ENCODE peak calls at places on chromosomes 13 and 19, in four cellular contexts. I is esophagus squamous epithelium, P is body of pancreas, V is upper lobe of right lung. U is an unnamed sample.

GRCh38 chr13:75347925-75348324 is 134.0 kb downstream of the TBC1D4 start:
- DNase-seq in I (no peak), P (no peak), V (no peak), U (no peak)

GRCh38 chr13:106507560-106508274 is 27.7 kb downstream of the EFNB2 start:
- DNase-seq in I (no peak), P (no peak), V (no peak), U (no peak)

GRCh38 chr13:25732146-25732865 is 319.5 kb downstream of the SHISA2 start:
- DNase-seq in I (no peak), P (no peak), V (no peak), U (no peak)

GRCh38 chr19:41588497-41589209 is 12.7 kb downstream of the CEACAM21 start:
- DNase-seq in I (no peak), P (peak; percentile 39), V (no peak), U (no peak)

GRCh38 chr19:29680447-29680846 is 15.2 kb downstream of the PLEKHF1 start:
- DNase-seq in I (peak; percentile 35), P (no peak), V (peak; percentile 77), U (peak; percentile 81)

GRCh38 chr19:6521718-6522646 is 8.8 kb upstream of the TNFSF9 start:
- DNase-seq in I (no peak), P (no peak), V (no peak), U (peak; percentile 61)

GRCh38 chr13:80199585-80200292 is 141.2 kb downstream of the SPRY2 start:
- DNase-seq in I (no peak), P (no peak), V (no peak), U (no peak)

GRCh38 chr13:46113596-46113995 is 8.8 kb upstream of the CPB2 start:
- DNase-seq in I (no peak), P (no peak), V (no peak), U (no peak)

GRCh38 chr13:38607136-38607535 is 79.7 kb upstream of the FREM2 start:
- DNase-seq in I (no peak), P (no peak), V (no peak), U (no peak)

GRCh38 chr13:64371045-64371444 is 2859.1 kb downstream of the PCDH9 start:
- DNase-seq in I (no peak), P (no peak), V (no peak), U (no peak)

GRCh38 chr13:73505487-73505886 is 446.7 kb downstream of the KLF5 start:
- DNase-seq in I (no peak), P (no peak), V (no peak), U (no peak)

GRCh38 chr13:51632643-51633357 is 48.5 kb downstream of the WDFY2 start:
- DNase-seq in I (no peak), P (peak; percentile 39), V (no peak), U (no peak)

GRCh38 chr19:45161715-45162463 is 1.1 kb upstream of the NKPD1 start:
- DNase-seq in I (no peak), P (peak; percentile 49), V (no peak), U (no peak)

GRCh38 chr19:44808463-44809371 is at the start of gene BCAM:
- DNase-seq in I (no peak), P (peak; percentile 92), V (peak; percentile 91), U (peak; percentile 95)

GRCh38 chr13:51041126-51041525 is 69.9 kb downstream of the C13orf42 start:
- DNase-seq in I (no peak), P (no peak), V (no peak), U (no peak)

GRCh38 chr13:75219479-75220237 is 262.3 kb downstream of the TBC1D4 start:
- DNase-seq in I (peak; percentile 11), P (peak; percentile 82), V (peak; percentile 89), U (peak; percentile 94)

DNA sequence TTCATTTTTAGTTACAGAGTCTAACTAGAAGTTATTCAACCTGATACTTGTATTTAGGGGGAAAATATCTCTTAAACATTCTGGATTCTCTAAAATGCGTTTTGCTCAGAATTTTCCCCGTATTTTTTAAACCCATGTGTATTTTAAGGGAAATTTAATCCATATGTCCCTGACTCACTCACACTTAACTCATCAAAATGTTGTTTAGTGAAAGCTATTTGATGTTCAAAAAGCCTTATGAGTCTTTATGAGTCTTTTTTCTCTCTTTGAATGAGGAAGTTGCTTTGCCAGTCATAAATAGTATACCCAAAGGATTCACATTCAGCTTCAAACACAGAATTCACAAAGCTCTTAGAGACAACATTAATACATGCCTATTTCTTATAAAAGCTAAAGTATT is 16.4 kb downstream of the MAB21L1 start:
- DNase-seq in I (no peak), P (no peak), V (no peak), U (no peak)
- H3K4me1 ChIP-seq in I (no peaks in the 10 kb centered on the region), P (no peaks in the 10 kb centered on the region), V (no peaks in the 10 kb centered on the region), U (no peaks in the 10 kb centered on the region)

GRCh38 chr19:2865334-2866221 is 1.6 kb upstream of the ZNF556 start:
- DNase-seq in I (no peak), P (no peak), V (no peak), U (no peak)

GRCh38 chr19:2858864-2859263 is 8.3 kb upstream of the ZNF556 start:
- DNase-seq in I (no peak), P (no peak), V (no peak), U (no peak)

GRCh38 chr19:2866495-2867024 is 575 bp upstream of the ZNF556 start:
- DNase-seq in I (no peak), P (no peak), V (no peak), U (no peak)

GRCh38 chr19:2867025-2867991 is at the start of gene ZNF556:
- DNase-seq in I (no peak), P (no peak), V (no peak), U (no peak)

GRCh38 chr19:2863818-2864217 is 3.3 kb upstream of the ZNF556 start:
- DNase-seq in I (no peak), P (no peak), V (no peak), U (no peak)
- H3K9me3 ChIP-seq in I (no peaks in the 10 kb centered on the region), P (no peaks in the 10 kb centered on the region), V (no peaks in the 10 kb centered on the region), U (no peaks in the 10 kb centered on the region)

DNA sequence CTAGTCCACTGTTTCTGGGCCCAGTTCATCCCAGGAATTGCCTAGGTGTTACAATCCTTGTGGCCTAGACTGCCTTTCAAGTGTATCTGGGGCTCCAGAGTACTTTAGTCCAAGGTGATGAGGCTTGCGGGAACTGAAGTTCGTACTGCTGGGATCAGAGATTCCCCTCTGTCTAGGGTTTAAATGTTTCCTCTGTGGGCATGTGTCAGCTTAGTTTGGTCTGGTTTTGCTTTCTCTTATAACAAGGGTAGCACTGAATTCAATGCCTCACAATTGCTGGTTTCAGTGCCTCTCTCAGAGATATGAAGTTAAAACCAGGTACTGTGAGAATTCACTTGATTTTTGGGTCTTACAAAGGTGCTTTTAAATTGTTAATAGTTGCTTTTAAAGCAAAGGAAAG is 30.8 kb downstream of the RGCC start:
- DNase-seq in I (no peak), P (no peak), V (no peak), U (no peak)
- H3K4me3 ChIP-seq in I (no peak overlapping the region), P (no peak overlapping the region), V (no peak overlapping the region), U (no peak overlapping the region)

GRCh38 chr19:49512970-49513745 is 697 bp downstream of the FCGRT start:
- DNase-seq in I (no peak), P (peak; percentile 70), V (peak; percentile 85), U (peak; percentile 90)
- H3K4me1 ChIP-seq in I (peaks cover 19% of the 10 kb centered on the region), P (peaks cover 38% of the 10 kb centered on the region), V (peaks cover 33% of the 10 kb centered on the region), U (peaks cover 3% of the 10 kb centered on the region)

GRCh38 chr19:58134244-58134643 is 16.3 kb downstream of the ZNF329 start:
- DNase-seq in I (no peak), P (no peak), V (no peak), U (no peak)
- H3K9me3 ChIP-seq in I (peaks cover 25% of the 10 kb centered on the region), P (peaks cover 82% of the 10 kb centered on the region), V (peaks cover 81% of the 10 kb centered on the region), U (peaks cover 43% of the 10 kb centered on the region)

GRCh38 chr13:21825186-21825585 is 154.3 kb downstream of the FGF9 start:
- DNase-seq in I (no peak), P (no peak), V (no peak), U (no peak)
- H3K4me3 ChIP-seq in I (no peak overlapping the region), P (no peak overlapping the region), V (no peak overlapping the region), U (no peak overlapping the region)

DNA sequence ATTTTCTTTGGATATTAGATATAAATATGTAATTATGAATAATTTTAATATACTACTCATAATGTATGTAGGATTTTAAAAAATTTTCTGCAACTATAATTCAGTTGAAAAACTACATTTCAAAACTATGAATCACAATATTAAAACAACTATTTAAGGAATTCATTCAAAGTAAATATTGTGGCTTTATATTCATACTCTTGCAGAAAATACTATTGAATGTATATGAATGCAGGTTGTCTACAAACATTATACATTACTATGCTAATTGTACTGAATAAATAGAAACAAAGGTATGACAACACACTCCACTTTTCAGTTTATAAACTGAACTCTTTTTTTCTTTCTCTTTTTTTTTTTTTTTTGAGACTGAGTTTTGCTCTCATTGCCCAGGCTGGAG is 14.2 kb downstream of the ZNF91 start:
- DNase-seq in I (no peak), P (no peak), V (no peak), U (no peak)
- H3K4me1 ChIP-seq in I (no peaks in the 10 kb centered on the region), P (no peaks in the 10 kb centered on the region), V (no peaks in the 10 kb centered on the region), U (peaks cover 5% of the 10 kb centered on the region)

GRCh38 chr19:23983406-23983805 is 68.7 kb downstream of the ZNF726 start:
- DNase-seq in I (no peak), P (no peak), V (no peak), U (no peak)
- H3K9me3 ChIP-seq in I (no peaks in the 10 kb centered on the region), P (no peaks in the 10 kb centered on the region), V (no peaks in the 10 kb centered on the region), U (no peaks in the 10 kb centered on the region)

GRCh38 chr19:30896551-30896950 is 452.7 kb downstream of the TSHZ3 start:
- DNase-seq in I (no peak), P (no peak), V (no peak), U (no peak)
- H3K4me3 ChIP-seq in I (no peak overlapping the region), P (no peak overlapping the region), V (no peak overlapping the region), U (no peak overlapping the region)

U was measured in right cardiac atrium.